ENCODE peak calls at places on chromosome 12, in six cellular contexts. One of them, this sample, is unnamed.

GRCh38 chr12:115506822-115507629 is 770.5 kb downstream of the MED13L start:
- DNase-seq in left ventricle myocardium inferior: no peak
- DNase-seq in AG09309: no peak
- DNase-seq in esophagus muscularis mucosa: no peak
- DNase-seq in CD8-positive, alpha-beta T cell: no peak
- DNase-seq in psoas muscle: no peak
- DNase-seq in this sample: no peak

GRCh38 chr12:49980501-49981158 is 7.9 kb downstream of the AQP6 start:
- DNase-seq in left ventricle myocardium inferior: no peak
- DNase-seq in psoas muscle: no peak
- DNase-seq in AG09309: no peak
- DNase-seq in CD8-positive, alpha-beta T cell: no peak
- DNase-seq in esophagus muscularis mucosa: no peak
- DNase-seq in this sample: no peak

GRCh38 chr12:95805864-95806669 is 15.5 kb upstream of the NTN4 start:
- DNase-seq in psoas muscle: peak
- DNase-seq in CD8-positive, alpha-beta T cell: no peak
- DNase-seq in left ventricle myocardium inferior: no peak
- DNase-seq in AG09309: peak
- DNase-seq in esophagus muscularis mucosa: no peak
- DNase-seq in this sample: peak

GRCh38 chr12:92075425-92075891 is 70.2 kb downstream of the BTG1 start:
- DNase-seq in psoas muscle: no peak
- DNase-seq in left ventricle myocardium inferior: no peak
- DNase-seq in esophagus muscularis mucosa: no peak
- DNase-seq in AG09309: peak
- DNase-seq in CD8-positive, alpha-beta T cell: no peak
- DNase-seq in this sample: no peak

GRCh38 chr12:116708826-116709756 is 28.8 kb downstream of the SPRING1 start:
- DNase-seq in esophagus muscularis mucosa: no peak
- DNase-seq in psoas muscle: peak
- DNase-seq in CD8-positive, alpha-beta T cell: peak
- DNase-seq in AG09309: peak
- DNase-seq in left ventricle myocardium inferior: peak
- DNase-seq in this sample: peak

GRCh38 chr12:25001311-25001710 is 52.4 kb upstream of the BCAT1 start:
- DNase-seq in AG09309: no peak
- DNase-seq in left ventricle myocardium inferior: no peak
- DNase-seq in esophagus muscularis mucosa: no peak
- DNase-seq in CD8-positive, alpha-beta T cell: no peak
- DNase-seq in psoas muscle: no peak
- DNase-seq in this sample: no peak

GRCh38 chr12:130715996-130716917 is at the start of gene RIMBP2:
- DNase-seq in esophagus muscularis mucosa: no peak
- DNase-seq in CD8-positive, alpha-beta T cell: no peak
- DNase-seq in psoas muscle: no peak
- DNase-seq in left ventricle myocardium inferior: no peak
- DNase-seq in AG09309: no peak
- DNase-seq in this sample: no peak

GRCh38 chr12:56749364-56749763 is 2.8 kb downstream of the PRIM1 start:
- DNase-seq in AG09309: no peak
- DNase-seq in CD8-positive, alpha-beta T cell: no peak
- DNase-seq in left ventricle myocardium inferior: no peak
- DNase-seq in psoas muscle: no peak
- DNase-seq in esophagus muscularis mucosa: no peak
- DNase-seq in this sample: no peak

GRCh38 chr12:81078469-81079196 is 754 bp downstream of the ACSS3 start:
- DNase-seq in left ventricle myocardium inferior: no peak
- DNase-seq in psoas muscle: peak
- DNase-seq in esophagus muscularis mucosa: no peak
- DNase-seq in AG09309: peak
- DNase-seq in CD8-positive, alpha-beta T cell: no peak
- DNase-seq in this sample: no peak

GRCh38 chr12:122309564-122310121 is 43.3 kb upstream of the VPS33A start:
- DNase-seq in left ventricle myocardium inferior: no peak
- DNase-seq in esophagus muscularis mucosa: no peak
- DNase-seq in CD8-positive, alpha-beta T cell: no peak
- DNase-seq in AG09309: no peak
- DNase-seq in psoas muscle: no peak
- DNase-seq in this sample: no peak

GRCh38 chr12:25653487-25654175 is 100.5 kb upstream of the LMNTD1 start:
- DNase-seq in psoas muscle: no peak
- DNase-seq in CD8-positive, alpha-beta T cell: no peak
- DNase-seq in AG09309: no peak
- DNase-seq in esophagus muscularis mucosa: no peak
- DNase-seq in left ventricle myocardium inferior: no peak
- DNase-seq in this sample: no peak

GRCh38 chr12:124457287-124458219 is 109.9 kb downstream of the NCOR2 start:
- DNase-seq in AG09309: no peak
- DNase-seq in psoas muscle: peak
- DNase-seq in esophagus muscularis mucosa: peak
- DNase-seq in left ventricle myocardium inferior: peak
- DNase-seq in CD8-positive, alpha-beta T cell: peak
- DNase-seq in this sample: peak

GRCh38 chr12:68939500-68939899 is 6.5 kb upstream of the CPM start:
- DNase-seq in psoas muscle: no peak
- DNase-seq in AG09309: no peak
- DNase-seq in CD8-positive, alpha-beta T cell: no peak
- DNase-seq in esophagus muscularis mucosa: no peak
- DNase-seq in left ventricle myocardium inferior: no peak
- DNase-seq in this sample: no peak

GRCh38 chr12:91178139-91178561 is 4.5 kb downstream of the DCN start:
- DNase-seq in psoas muscle: peak
- DNase-seq in AG09309: peak
- DNase-seq in left ventricle myocardium inferior: no peak
- DNase-seq in CD8-positive, alpha-beta T cell: no peak
- DNase-seq in esophagus muscularis mucosa: no peak
- DNase-seq in this sample: peak

GRCh38 chr12:50083301-50083700 is 1.8 kb upstream of the SMARCD1 start:
- DNase-seq in esophagus muscularis mucosa: no peak
- DNase-seq in psoas muscle: no peak
- DNase-seq in left ventricle myocardium inferior: no peak
- DNase-seq in CD8-positive, alpha-beta T cell: no peak
- DNase-seq in AG09309: no peak
- DNase-seq in this sample: no peak

GRCh38 chr12:14260011-14260993 is 105.2 kb upstream of the ATF7IP start:
- DNase-seq in psoas muscle: peak
- DNase-seq in left ventricle myocardium inferior: peak
- DNase-seq in AG09309: peak
- DNase-seq in esophagus muscularis mucosa: peak
- DNase-seq in CD8-positive, alpha-beta T cell: no peak
- DNase-seq in this sample: peak

GRCh38 chr12:41334390-41334789 is 146.3 kb downstream of the PDZRN4 start:
- DNase-seq in CD8-positive, alpha-beta T cell: no peak
- DNase-seq in left ventricle myocardium inferior: no peak
- DNase-seq in AG09309: no peak
- DNase-seq in esophagus muscularis mucosa: no peak
- DNase-seq in psoas muscle: no peak
- DNase-seq in this sample: no peak

GRCh38 chr12:109301643-109302176 is 7.4 kb downstream of the FOXN4 start:
- DNase-seq in psoas muscle: no peak
- DNase-seq in CD8-positive, alpha-beta T cell: no peak
- DNase-seq in left ventricle myocardium inferior: no peak
- DNase-seq in AG09309: no peak
- DNase-seq in esophagus muscularis mucosa: no peak
- DNase-seq in this sample: no peak

DNA sequence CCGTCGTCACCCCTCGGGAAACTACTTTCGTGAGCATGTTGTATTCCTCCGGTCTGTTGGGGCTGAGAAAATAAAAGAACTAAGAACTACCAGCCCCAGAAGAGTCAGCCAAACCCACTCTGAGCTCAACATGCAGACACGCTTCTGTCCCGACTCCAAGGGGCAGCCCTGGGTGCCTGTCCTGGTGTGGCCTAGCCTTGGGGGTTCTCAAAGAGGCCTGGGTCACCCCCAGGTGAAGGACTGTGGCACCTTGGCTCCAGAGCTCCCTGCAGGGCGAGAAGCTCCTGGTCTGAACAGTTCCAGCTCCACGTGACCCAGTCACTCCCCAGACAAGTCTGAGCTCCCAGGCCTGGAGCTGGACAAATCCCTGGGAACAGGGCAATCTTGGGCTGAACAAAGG is 87.0 kb downstream of the VWF start:
- DNase-seq in left ventricle myocardium inferior: no peak
- DNase-seq in esophagus muscularis mucosa: no peak
- DNase-seq in CD8-positive, alpha-beta T cell: no peak
- DNase-seq in psoas muscle: no peak
- DNase-seq in AG09309: no peak
- DNase-seq in this sample: no peak
- H3K4me3 ChIP-seq in left ventricle myocardium inferior: no peak
- H3K4me3 ChIP-seq in esophagus muscularis mucosa: no peak
- H3K4me3 ChIP-seq in CD8-positive, alpha-beta T cell: no peak
- H3K4me3 ChIP-seq in psoas muscle: no peak
- H3K4me3 ChIP-seq in AG09309: no peak
- H3K4me3 ChIP-seq in this sample: no peak

GRCh38 chr12:48787791-48788521 is 933 bp downstream of the ADCY6 start:
- DNase-seq in esophagus muscularis mucosa: no peak
- DNase-seq in psoas muscle: no peak
- DNase-seq in AG09309: no peak
- DNase-seq in CD8-positive, alpha-beta T cell: no peak
- DNase-seq in left ventricle myocardium inferior: no peak
- DNase-seq in this sample: no peak
- H3K4me3 ChIP-seq in esophagus muscularis mucosa: peak
- H3K4me3 ChIP-seq in psoas muscle: peak
- H3K4me3 ChIP-seq in AG09309: peak
- H3K4me3 ChIP-seq in CD8-positive, alpha-beta T cell: no peak
- H3K4me3 ChIP-seq in left ventricle myocardium inferior: peak
- H3K4me3 ChIP-seq in this sample: peak

GRCh38 chr12:107390414-107390813 is 295.2 kb upstream of the PWP1 start:
- DNase-seq in esophagus muscularis mucosa: no peak
- DNase-seq in psoas muscle: no peak
- DNase-seq in left ventricle myocardium inferior: no peak
- DNase-seq in AG09309: no peak
- DNase-seq in CD8-positive, alpha-beta T cell: no peak
- DNase-seq in this sample: no peak
- H3K4me3 ChIP-seq in esophagus muscularis mucosa: no peak
- H3K4me3 ChIP-seq in psoas muscle: no peak
- H3K4me3 ChIP-seq in left ventricle myocardium inferior: no peak
- H3K4me3 ChIP-seq in AG09309: no peak
- H3K4me3 ChIP-seq in CD8-positive, alpha-beta T cell: no peak
- H3K4me3 ChIP-seq in this sample: no peak

GRCh38 chr12:52009081-52009751 is 2.5 kb downstream of the TAMALIN start:
- DNase-seq in psoas muscle: no peak
- DNase-seq in AG09309: no peak
- DNase-seq in left ventricle myocardium inferior: no peak
- DNase-seq in CD8-positive, alpha-beta T cell: no peak
- DNase-seq in esophagus muscularis mucosa: no peak
- DNase-seq in this sample: no peak
- H3K4me3 ChIP-seq in psoas muscle: peak
- H3K4me3 ChIP-seq in AG09309: no peak
- H3K4me3 ChIP-seq in left ventricle myocardium inferior: peak
- H3K4me3 ChIP-seq in CD8-positive, alpha-beta T cell: no peak
- H3K4me3 ChIP-seq in esophagus muscularis mucosa: peak
- H3K4me3 ChIP-seq in this sample: peak

DNA sequence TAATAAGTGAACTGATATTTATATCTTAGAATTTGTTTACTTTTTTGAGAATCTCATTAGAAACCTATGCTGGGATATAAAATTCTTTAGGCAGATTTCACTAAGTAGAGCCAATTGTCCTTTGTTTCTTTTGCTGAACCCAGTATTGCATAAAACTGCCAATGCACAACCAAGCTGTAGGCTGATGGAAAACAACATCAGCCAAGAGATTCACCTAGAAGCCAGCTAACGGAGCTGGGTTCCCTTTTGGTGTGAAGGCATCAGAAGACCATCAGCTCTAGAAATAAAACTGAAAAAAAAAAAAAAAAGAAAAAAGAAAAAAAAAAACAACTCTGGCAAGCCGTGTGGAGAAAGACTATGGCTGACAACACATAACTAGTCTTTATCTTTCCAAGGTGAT is 328.1 kb upstream of the PDE3A start:
- DNase-seq in AG09309: no peak
- DNase-seq in psoas muscle: no peak
- DNase-seq in left ventricle myocardium inferior: no peak
- DNase-seq in esophagus muscularis mucosa: no peak
- DNase-seq in CD8-positive, alpha-beta T cell: no peak
- DNase-seq in this sample: no peak
- H3K4me3 ChIP-seq in AG09309: no peak
- H3K4me3 ChIP-seq in psoas muscle: no peak
- H3K4me3 ChIP-seq in left ventricle myocardium inferior: peak
- H3K4me3 ChIP-seq in esophagus muscularis mucosa: no peak
- H3K4me3 ChIP-seq in CD8-positive, alpha-beta T cell: no peak
- H3K4me3 ChIP-seq in this sample: peak

GRCh38 chr12:54006700-54007220 is 2.0 kb upstream of the HOXC8 start:
- DNase-seq in psoas muscle: no peak
- DNase-seq in CD8-positive, alpha-beta T cell: no peak
- DNase-seq in esophagus muscularis mucosa: no peak
- DNase-seq in left ventricle myocardium inferior: no peak
- DNase-seq in AG09309: no peak
- DNase-seq in this sample: no peak

GRCh38 chr12:54007538-54008259 is 1.1 kb upstream of the HOXC8 start:
- DNase-seq in AG09309: no peak
- DNase-seq in CD8-positive, alpha-beta T cell: no peak
- DNase-seq in esophagus muscularis mucosa: no peak
- DNase-seq in left ventricle myocardium inferior: no peak
- DNase-seq in psoas muscle: no peak
- DNase-seq in this sample: no peak

GRCh38 chr12:54004841-54005530 is 3.8 kb upstream of the HOXC8 start:
- DNase-seq in AG09309: no peak
- DNase-seq in esophagus muscularis mucosa: no peak
- DNase-seq in left ventricle myocardium inferior: no peak
- DNase-seq in CD8-positive, alpha-beta T cell: no peak
- DNase-seq in psoas muscle: no peak
- DNase-seq in this sample: no peak

GRCh38 chr12:54005531-54005852 is 3.3 kb upstream of the HOXC8 start:
- DNase-seq in psoas muscle: no peak
- DNase-seq in left ventricle myocardium inferior: no peak
- DNase-seq in AG09309: no peak
- DNase-seq in CD8-positive, alpha-beta T cell: no peak
- DNase-seq in esophagus muscularis mucosa: no peak
- DNase-seq in this sample: no peak

DNA sequence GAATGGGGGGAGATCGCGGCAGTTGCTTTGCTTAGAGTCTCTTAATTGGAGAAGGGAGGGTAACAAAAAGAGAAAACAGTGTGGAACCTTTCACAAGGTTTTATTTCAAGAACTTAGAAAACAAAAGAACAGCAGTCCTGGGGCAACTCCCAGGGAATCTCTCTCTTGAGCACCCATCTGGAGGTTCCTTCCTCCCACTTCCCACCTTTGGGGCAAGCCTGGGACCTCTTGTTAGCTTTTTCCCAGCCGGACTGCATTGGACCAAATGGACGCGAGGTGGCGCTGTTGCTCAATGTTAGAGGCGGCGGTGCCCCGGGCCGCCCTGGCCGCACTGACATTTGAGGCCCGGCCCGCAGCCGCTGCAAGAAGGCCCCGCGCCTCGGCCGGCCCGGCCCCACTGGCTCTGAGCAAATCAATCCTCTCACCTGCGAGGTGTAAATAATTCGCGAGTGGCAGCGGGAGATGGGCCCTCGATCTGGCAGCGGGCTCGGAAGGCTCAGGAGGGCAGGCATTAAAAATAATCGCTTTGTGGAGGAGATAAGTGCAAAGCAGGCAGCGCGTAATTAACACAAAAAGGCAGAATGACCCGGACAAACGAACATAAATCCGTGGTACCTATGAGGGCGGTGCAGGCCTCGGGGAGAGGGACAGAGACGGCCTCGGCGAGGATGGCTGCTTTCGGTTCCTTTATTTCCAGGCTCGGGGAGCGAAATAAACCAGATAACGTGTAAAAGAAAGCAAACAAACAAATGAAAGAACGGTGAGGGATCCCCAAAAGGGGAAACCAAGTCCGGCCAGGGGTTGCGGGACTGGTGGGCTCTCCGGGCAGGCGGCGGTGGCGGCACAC is 2.7 kb upstream of the HOXC8 start:
- DNase-seq in AG09309: no peak
- DNase-seq in CD8-positive, alpha-beta T cell: peak
- DNase-seq in psoas muscle: peak
- DNase-seq in esophagus muscularis mucosa: peak
- DNase-seq in left ventricle myocardium inferior: peak
- DNase-seq in this sample: peak
- H3K4me3 ChIP-seq in AG09309: no peak
- H3K4me3 ChIP-seq in CD8-positive, alpha-beta T cell: peak
- H3K4me3 ChIP-seq in psoas muscle: peak
- H3K4me3 ChIP-seq in esophagus muscularis mucosa: peak
- H3K4me3 ChIP-seq in left ventricle myocardium inferior: peak
- H3K4me3 ChIP-seq in this sample: peak

This sample was measured in right cardiac atrium.